ENCODE peak calls at places on chromosome 4, in seven cellular contexts. W, P, A, I, V, K and U are unnamed samples.

GRCh38 chr4:588351-588849 is 12.3 kb upstream of the TMEM271 start:
- DNase-seq in W (no peak), P (no peak), A (no peak), I (no peak), V (no peak), K (no peak), U (no peak)

GRCh38 chr4:78642934-78643333 is 91.4 kb downstream of the ANXA3 start:
- DNase-seq in W (no peak), P (no peak), A (peak; percentile 41), I (no peak), V (no peak), K (no peak), U (no peak)

GRCh38 chr4:66853845-66854244 is 691.5 kb downstream of the CENPC start:
- DNase-seq in W (no peak), P (no peak), A (no peak), I (no peak), V (no peak), K (no peak), U (no peak)

GRCh38 chr4:118120120-118120760 is 86.0 kb downstream of the NDST3 start:
- DNase-seq in W (no peak), P (no peak), A (no peak), I (no peak), V (no peak), K (no peak), U (no peak)

GRCh38 chr4:166143227-166143626 is 270.2 kb downstream of the TLL1 start:
- DNase-seq in W (no peak), P (no peak), A (no peak), I (no peak), V (no peak), K (no peak), U (no peak)

GRCh38 chr4:153464068-153464467 is 2.1 kb upstream of the TMEM131L start:
- DNase-seq in W (no peak), P (no peak), A (peak; percentile 84), I (no peak), V (no peak), K (no peak), U (no peak)

GRCh38 chr4:76187152-76187551 is 26.5 kb downstream of the SCARB2 start:
- DNase-seq in W (no peak), P (no peak), A (no peak), I (no peak), V (no peak), K (no peak), U (no peak)

GRCh38 chr4:86185659-86186058 is 174.2 kb downstream of the MAPK10 start:
- DNase-seq in W (no peak), P (no peak), A (no peak), I (no peak), V (no peak), K (no peak), U (no peak)

GRCh38 chr4:52661966-52662705 is 3.0 kb upstream of the USP46 start:
- DNase-seq in W (no peak), P (no peak), A (no peak), I (no peak), V (no peak), K (no peak), U (no peak)
- TF ChIP-seq YY1 in W (no peak), P (no peak), A (no peak), I (no peak), V (no peak), K (no peak), U (no peak)

GRCh38 chr4:26909369-26909768 is 48.7 kb downstream of the STIM2 start:
- DNase-seq in W (no peak), P (no peak), A (no peak), I (no peak), V (no peak), K (no peak), U (no peak)
- H3K4me1 ChIP-seq in W (no peaks in the 10 kb centered on the region), P (peaks cover 21% of the 10 kb centered on the region), A (no peaks in the 10 kb centered on the region), I (no peaks in the 10 kb centered on the region), V (no peaks in the 10 kb centered on the region), K (no peaks in the 10 kb centered on the region), U (no peaks in the 10 kb centered on the region)

GRCh38 chr4:11428701-11429571 is at the start of gene HS3ST1:
- DNase-seq in W (peak; percentile 38), P (no peak), A (no peak), I (peak; percentile 89), V (peak; percentile 94), K (no peak), U (peak; percentile 78)
- H3K4me3 ChIP-seq in W (no peak within 1 kb of the TSS), P (peak within 1 kb of the TSS; percentile 75), A (no peak within 1 kb of the TSS), I (peak within 1 kb of the TSS; percentile 73), V (peak within 1 kb of the TSS; percentile 91), K (no peak within 1 kb of the TSS), U (peak within 1 kb of the TSS; percentile 77)

DNA sequence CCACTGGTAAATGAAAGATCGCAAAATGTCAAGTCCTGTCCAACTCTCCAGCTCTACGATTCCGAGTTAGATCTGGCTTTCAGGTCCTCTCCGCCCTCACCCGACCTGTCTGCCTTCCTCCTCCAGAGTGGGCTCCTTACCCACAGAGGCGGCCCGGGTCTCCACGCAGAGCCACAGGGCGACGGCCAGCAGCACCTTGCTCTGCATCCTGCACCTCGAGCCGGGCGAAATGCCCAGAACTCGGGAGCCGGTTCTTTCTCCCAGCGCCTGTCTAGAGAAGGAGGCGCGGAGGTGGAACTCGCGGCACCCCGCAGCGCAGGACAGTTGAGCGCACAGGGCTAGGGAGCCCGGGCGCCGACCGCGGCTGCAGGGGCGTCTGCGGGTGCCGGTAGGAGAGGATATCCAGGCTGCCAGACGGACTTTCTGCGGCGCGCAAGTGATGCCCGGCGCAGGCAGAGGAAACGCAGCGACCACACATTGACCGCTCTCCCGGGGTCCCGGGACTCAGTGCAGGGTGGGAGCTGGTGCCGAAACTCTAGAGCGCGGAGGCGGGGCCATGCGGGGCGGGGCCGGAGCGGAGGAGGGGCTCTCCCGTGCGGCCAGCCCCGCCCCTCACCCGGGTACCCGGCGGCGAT is at the start of gene KDR:
- DNase-seq in W (peak; percentile 82), P (no peak), A (peak; percentile 13), I (peak; percentile 91), V (no peak), K (no peak), U (peak; percentile 20)
- TF ChIP-seq YY1 in W (no peak), P (no peak), A (no peak), I (peak; percentile 2), V (no peak), K (no peak), U (no peak)

GRCh38 chr4:183345261-183345660 is 23.0 kb upstream of the CLDN24 start:
- DNase-seq in W (no peak), P (no peak), A (no peak), I (no peak), V (no peak), K (no peak), U (no peak)
- H3K4me1 ChIP-seq in W (peaks cover 4% of the 10 kb centered on the region), P (no peaks in the 10 kb centered on the region), A (peaks cover 18% of the 10 kb centered on the region), I (no peaks in the 10 kb centered on the region), V (no peaks in the 10 kb centered on the region), K (no peaks in the 10 kb centered on the region), U (no peaks in the 10 kb centered on the region)

DNA sequence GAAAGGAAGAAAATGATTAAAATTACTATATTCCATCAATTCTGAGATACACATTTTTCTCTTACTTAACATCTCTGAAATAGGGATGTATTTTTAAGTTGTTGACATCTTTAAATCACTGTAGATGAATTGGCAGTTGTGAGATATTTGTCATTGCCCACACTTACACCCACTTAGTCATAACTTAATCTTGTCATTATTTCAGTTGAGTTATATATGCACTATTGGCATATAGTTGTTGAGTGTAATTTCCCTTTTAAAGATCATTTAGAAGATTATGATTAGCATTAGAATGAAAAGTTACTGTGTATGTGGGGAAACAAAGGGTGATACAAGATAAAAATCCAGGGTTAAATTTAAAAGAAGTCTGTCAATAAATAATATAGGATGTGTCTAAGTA is 2.2 kb downstream of the AIMP1 start:
- DNase-seq in W (no peak), P (no peak), A (no peak), I (no peak), V (no peak), K (no peak), U (no peak)
- H3K4me3 ChIP-seq in W (no peak overlapping the region), P (no peak overlapping the region), A (no peak overlapping the region), I (no peak overlapping the region), V (no peak overlapping the region), K (peak overlapping the region; percentile 97), U (no peak overlapping the region)

GRCh38 chr4:38842998-38843397 is 13.6 kb downstream of the TLR6 start:
- DNase-seq in W (no peak), P (no peak), A (no peak), I (no peak), V (no peak), K (no peak), U (no peak)
- TF ChIP-seq YY1 in W (no peak), P (no peak), A (no peak), I (no peak), V (no peak), K (no peak), U (no peak)

GRCh38 chr4:156970501-156971167 is 965 bp downstream of the PDGFC start:
- DNase-seq in W (peak; percentile 68), P (no peak), A (no peak), I (peak; percentile 63), V (no peak), K (peak; percentile 61), U (no peak)
- H3K4me1 ChIP-seq in W (peaks cover 36% of the 10 kb centered on the region), P (no peaks in the 10 kb centered on the region), A (peaks cover 7% of the 10 kb centered on the region), I (peaks cover 7% of the 10 kb centered on the region), V (no peaks in the 10 kb centered on the region), K (peaks cover 50% of the 10 kb centered on the region), U (no peaks in the 10 kb centered on the region)